ENCODE peak calls at places on chromosomes 12 and 14, in seven cellular contexts. E is left ventricle myocardium inferior; C is activated T-cell treated with anti-CD3 and anti-CD28 coated beads, Interleukin-2, amount 50 U/mL, for 4 hours; F is psoas muscle; I is SJSA1; W is stimulated activated CD8-positive, alpha-beta memory T cell treated with anti-CD3 and anti-CD28 coated beads, Interleukin-7, amount 100 ng/mL, for 24 hours; N is fibroblast of mammary gland. Q is an unnamed sample.

GRCh38 chr12:94262228-94263010 is 114.0 kb downstream of the PLXNC1 start:
- DNase-seq in E (peak), C (peak), F (peak), I (peak), W (no peak), N (peak), Q (peak)

GRCh38 chr12:107236824-107237467 is 143.6 kb upstream of the CRY1 start:
- DNase-seq in E (no peak), C (no peak), F (no peak), I (peak), W (no peak), N (no peak), Q (no peak)

GRCh38 chr12:93918262-93918661 is 230.1 kb upstream of the PLXNC1 start:
- DNase-seq in E (no peak), C (no peak), F (no peak), I (no peak), W (no peak), N (peak), Q (no peak)

GRCh38 chr12:121917950-121918678 is at the start of gene CFAP251:
- DNase-seq in E (peak), C (peak), F (peak), I (no peak), W (peak), N (no peak), Q (peak)

GRCh38 chr14:33940561-33941011 is 10.3 kb downstream of the EGLN3 start:
- DNase-seq in E (no peak), C (no peak), F (no peak), I (no peak), W (no peak), N (no peak), Q (no peak)

GRCh38 chr12:78181544-78182162 is 351.0 kb downstream of the NAV3 start:
- DNase-seq in E (no peak), C (no peak), F (no peak), I (no peak), W (no peak), N (peak), Q (no peak)

GRCh38 chr14:58638231-58639205 is 756 bp downstream of the DACT1 start:
- DNase-seq in E (peak), C (no peak), F (peak), I (peak), W (no peak), N (peak), Q (peak)

GRCh38 chr14:82403972-82404371 is 870.3 kb upstream of the SEL1L start:
- DNase-seq in E (no peak), C (no peak), F (no peak), I (no peak), W (no peak), N (no peak), Q (no peak)

GRCh38 chr12:10557766-10558165 is 52.1 kb downstream of the EIF2S3B start:
- DNase-seq in E (no peak), C (no peak), F (no peak), I (no peak), W (no peak), N (no peak), Q (no peak)

GRCh38 chr12:53069621-53070410 is 9.4 kb downstream of the SPRYD3 start:
- DNase-seq in E (peak), C (no peak), F (peak), I (no peak), W (no peak), N (no peak), Q (no peak)

GRCh38 chr12:12405882-12406281 is 49.0 kb downstream of the BORCS5 start:
- DNase-seq in E (peak), C (no peak), F (no peak), I (no peak), W (no peak), N (no peak), Q (no peak)

GRCh38 chr12:685388-685787 is 22.1 kb upstream of the NINJ2 start:
- DNase-seq in E (no peak), C (peak), F (no peak), I (no peak), W (peak), N (no peak), Q (peak)

GRCh38 chr12:64608901-64609542 is 1.3 kb upstream of the RASSF3 start:
- DNase-seq in E (no peak), C (peak), F (no peak), I (peak), W (no peak), N (peak), Q (peak)

Q was measured in stimulated activated CD4-positive, alpha-beta T cell treated with anti-CD3 and anti-CD28 coated beads, Interleukin-2, amount 100 ng/mL, for 24 hours.